ENCODE peak calls at places on chromosomes 13 and 19, in ten cellular contexts. C is osteocyte; H is neural crest cell; N is epithelial cell of proximal tubule; M is AG04450; F is progenitor cell of endocrine pancreas; G is ureter; R is activated CD4-positive, alpha-beta T cell treated with anti-CD3 and anti-CD28 coated beads, Interleukin-2, amount 10 ng/mL, durations not matched to agents 7 days and 5 days; B is PC-3; I is COLO829. O is an unnamed sample.

GRCh38 chr19:2261438-2262172 is 5.4 kb upstream of the JSRP1 start:
- DNase-seq in F (no peak), I (no peak), N (no peak), B (peak), G (no peak), C (no peak), H (peak), M (no peak), R (peak), O (no peak)

GRCh38 chr19:55600336-55601028 is 394 bp downstream of the ZNF524 start:
- DNase-seq in R (no peak), H (no peak), M (no peak), G (peak), F (peak), N (no peak), C (no peak), I (no peak), B (no peak), O (no peak)

GRCh38 chr19:3880471-3881271 is at the start of gene ATCAY:
- DNase-seq in N (no peak), H (peak), C (no peak), R (no peak), G (no peak), I (no peak), M (no peak), B (no peak), F (no peak), O (no peak)

GRCh38 chr19:4972509-4973230 is 3.8 kb downstream of the KDM4B start:
- DNase-seq in G (no peak), H (no peak), N (no peak), B (peak), F (no peak), R (no peak), C (no peak), I (peak), M (no peak), O (no peak)

GRCh38 chr19:51123381-51124186 is 1.1 kb upstream of the SIGLEC9 start:
- DNase-seq in B (no peak), C (no peak), I (no peak), N (no peak), R (peak), F (no peak), G (no peak), M (no peak), H (no peak), O (no peak)

GRCh38 chr19:4877753-4878490 is 10.5 kb upstream of the PLIN3 start:
- DNase-seq in M (no peak), N (no peak), F (no peak), H (no peak), B (no peak), R (no peak), C (peak), I (no peak), G (peak), O (no peak)

GRCh38 chr19:40521276-40521675 is 54.5 kb downstream of the SPTBN4 start:
- DNase-seq in G (no peak), N (no peak), R (no peak), I (no peak), H (no peak), F (no peak), M (no peak), C (no peak), B (peak), O (no peak)

GRCh38 chr13:33348366-33348765 is 62.8 kb upstream of the STARD13 start:
- DNase-seq in R (no peak), F (no peak), I (no peak), N (no peak), C (no peak), B (peak), M (peak), G (no peak), H (no peak), O (no peak)

GRCh38 chr13:105979586-105979985 is 555.9 kb downstream of the EFNB2 start:
- DNase-seq in G (no peak), F (no peak), B (peak), C (no peak), M (no peak), H (no peak), N (no peak), I (no peak), R (no peak), O (no peak)

GRCh38 chr13:98944336-98944735 is 33.5 kb downstream of the DOCK9 start:
- DNase-seq in B (no peak), F (no peak), G (no peak), C (no peak), M (no peak), N (no peak), H (no peak), I (no peak), R (no peak), O (no peak)

GRCh38 chr19:1486720-1487575 is 3.2 kb downstream of the PCSK4 start:
- DNase-seq in R (no peak), M (no peak), I (no peak), B (no peak), C (peak), H (no peak), F (no peak), G (no peak), N (no peak), O (no peak)

GRCh38 chr19:16764793-16765433 is 45.3 kb downstream of the NWD1 start:
- DNase-seq in C (no peak), F (no peak), G (no peak), H (no peak), M (no peak), N (no peak), B (no peak), R (no peak), I (no peak), O (no peak)

GRCh38 chr13:19862511-19863313 is 737 bp downstream of the ZMYM5 start:
- DNase-seq in G (peak), R (peak), C (no peak), M (no peak), N (no peak), F (no peak), H (peak), B (peak), I (no peak), O (peak)

GRCh38 chr13:101308247-101309013 is 107.9 kb downstream of the NALCN start:
- DNase-seq in B (no peak), N (no peak), F (no peak), M (no peak), R (no peak), C (no peak), G (no peak), H (no peak), I (no peak), O (no peak)

GRCh38 chr19:11203194-11204075 is 6.1 kb upstream of the KANK2 start:
- DNase-seq in H (peak), G (peak), F (peak), I (peak), N (no peak), C (peak), M (peak), R (peak), B (peak), O (no peak)

GRCh38 chr19:4955274-4955673 is 13.6 kb upstream of the KDM4B start:
- DNase-seq in F (no peak), I (no peak), R (no peak), G (no peak), C (no peak), H (no peak), N (no peak), B (no peak), M (no peak), O (no peak)

GRCh38 chr19:29107831-29108230 is 105.1 kb downstream of the UQCRFS1 start:
- DNase-seq in M (no peak), N (no peak), I (no peak), R (no peak), G (no peak), H (no peak), F (no peak), B (no peak), C (no peak), O (no peak)

O was measured in GM06990.